ENCODE peak calls at places on chromosomes 3 and 15, in ten cellular contexts. One of them, this sample, is unnamed.

GRCh38 chr15:62896380-62896866 is 146.1 kb upstream of the TPM1 start:
- DNase-seq in RCC 7860: peak; percentile 65
- DNase-seq in body of pancreas: no peak
- DNase-seq in SHP77: no peak
- DNase-seq in HT1080: peak; percentile 81
- DNase-seq in endothelial cell of umbilical vein: no peak
- DNase-seq in GM12878: no peak
- DNase-seq in esophagus squamous epithelium: no peak
- DNase-seq in NCI-H2081 treated with DMSO at 0.1 percent for 48 hours: no peak
- DNase-seq in ecto neural progenitor cell: no peak
- DNase-seq in this sample: no peak

GRCh38 chr3:66858656-66859381 is 139.3 kb upstream of the KBTBD8 start:
- DNase-seq in HT1080: peak; percentile 46
- DNase-seq in RCC 7860: peak; percentile 16
- DNase-seq in esophagus squamous epithelium: no peak
- DNase-seq in SHP77: no peak
- DNase-seq in NCI-H2081 treated with DMSO at 0.1 percent for 48 hours: no peak
- DNase-seq in GM12878: no peak
- DNase-seq in endothelial cell of umbilical vein: no peak
- DNase-seq in body of pancreas: no peak
- DNase-seq in ecto neural progenitor cell: peak; percentile 63
- DNase-seq in this sample: peak; percentile 0

GRCh38 chr3:51673181-51673801 is 2.2 kb downstream of the TEX264 start:
- DNase-seq in RCC 7860: no peak
- DNase-seq in SHP77: no peak
- DNase-seq in HT1080: no peak
- DNase-seq in body of pancreas: no peak
- DNase-seq in NCI-H2081 treated with DMSO at 0.1 percent for 48 hours: no peak
- DNase-seq in endothelial cell of umbilical vein: no peak
- DNase-seq in ecto neural progenitor cell: no peak
- DNase-seq in esophagus squamous epithelium: no peak
- DNase-seq in GM12878: no peak
- DNase-seq in this sample: peak; percentile 52

GRCh38 chr3:39362812-39363211 is 20.4 kb upstream of the SLC25A38 start:
- DNase-seq in body of pancreas: no peak
- DNase-seq in GM12878: no peak
- DNase-seq in HT1080: no peak
- DNase-seq in endothelial cell of umbilical vein: no peak
- DNase-seq in SHP77: no peak
- DNase-seq in NCI-H2081 treated with DMSO at 0.1 percent for 48 hours: no peak
- DNase-seq in esophagus squamous epithelium: no peak
- DNase-seq in ecto neural progenitor cell: no peak
- DNase-seq in RCC 7860: no peak
- DNase-seq in this sample: no peak

GRCh38 chr3:40672861-40673260 is 148.1 kb downstream of the ZNF621 start:
- DNase-seq in SHP77: no peak
- DNase-seq in GM12878: no peak
- DNase-seq in body of pancreas: no peak
- DNase-seq in RCC 7860: no peak
- DNase-seq in ecto neural progenitor cell: no peak
- DNase-seq in HT1080: no peak
- DNase-seq in esophagus squamous epithelium: no peak
- DNase-seq in NCI-H2081 treated with DMSO at 0.1 percent for 48 hours: no peak
- DNase-seq in endothelial cell of umbilical vein: no peak
- DNase-seq in this sample: no peak

GRCh38 chr3:123289336-123290106 is 87.8 kb downstream of the SEC22A start:
- DNase-seq in HT1080: no peak
- DNase-seq in esophagus squamous epithelium: no peak
- DNase-seq in endothelial cell of umbilical vein: no peak
- DNase-seq in SHP77: no peak
- DNase-seq in GM12878: no peak
- DNase-seq in body of pancreas: no peak
- DNase-seq in NCI-H2081 treated with DMSO at 0.1 percent for 48 hours: no peak
- DNase-seq in RCC 7860: no peak
- DNase-seq in ecto neural progenitor cell: peak; percentile 27
- DNase-seq in this sample: no peak

GRCh38 chr3:50028336-50028735 is 60.4 kb upstream of the RBM5 start:
- DNase-seq in body of pancreas: no peak
- DNase-seq in endothelial cell of umbilical vein: peak; percentile 58
- DNase-seq in ecto neural progenitor cell: no peak
- DNase-seq in esophagus squamous epithelium: no peak
- DNase-seq in GM12878: no peak
- DNase-seq in NCI-H2081 treated with DMSO at 0.1 percent for 48 hours: no peak
- DNase-seq in RCC 7860: peak; percentile 69
- DNase-seq in SHP77: no peak
- DNase-seq in HT1080: no peak
- DNase-seq in this sample: no peak

GRCh38 chr15:67543348-67543718 is 830 bp downstream of the MAP2K5 start:
- DNase-seq in ecto neural progenitor cell: no peak
- DNase-seq in RCC 7860: no peak
- DNase-seq in esophagus squamous epithelium: no peak
- DNase-seq in HT1080: no peak
- DNase-seq in endothelial cell of umbilical vein: peak; percentile 25
- DNase-seq in body of pancreas: peak; percentile 37
- DNase-seq in NCI-H2081 treated with DMSO at 0.1 percent for 48 hours: no peak
- DNase-seq in SHP77: no peak
- DNase-seq in GM12878: no peak
- DNase-seq in this sample: no peak

GRCh38 chr15:88142141-88142540 is 114.4 kb downstream of the NTRK3 start:
- DNase-seq in NCI-H2081 treated with DMSO at 0.1 percent for 48 hours: no peak
- DNase-seq in SHP77: no peak
- DNase-seq in body of pancreas: no peak
- DNase-seq in endothelial cell of umbilical vein: no peak
- DNase-seq in esophagus squamous epithelium: no peak
- DNase-seq in RCC 7860: no peak
- DNase-seq in HT1080: no peak
- DNase-seq in GM12878: no peak
- DNase-seq in ecto neural progenitor cell: no peak
- DNase-seq in this sample: no peak

GRCh38 chr3:164360738-164361376 is 717.4 kb downstream of the SI start:
- DNase-seq in SHP77: no peak
- DNase-seq in ecto neural progenitor cell: no peak
- DNase-seq in GM12878: no peak
- DNase-seq in body of pancreas: no peak
- DNase-seq in esophagus squamous epithelium: no peak
- DNase-seq in RCC 7860: no peak
- DNase-seq in NCI-H2081 treated with DMSO at 0.1 percent for 48 hours: no peak
- DNase-seq in HT1080: peak; percentile 43
- DNase-seq in endothelial cell of umbilical vein: no peak
- DNase-seq in this sample: no peak

GRCh38 chr3:112378989-112379692 is 46.2 kb downstream of the CD200 start:
- DNase-seq in GM12878: no peak
- DNase-seq in ecto neural progenitor cell: no peak
- DNase-seq in esophagus squamous epithelium: no peak
- DNase-seq in NCI-H2081 treated with DMSO at 0.1 percent for 48 hours: no peak
- DNase-seq in SHP77: no peak
- DNase-seq in body of pancreas: no peak
- DNase-seq in endothelial cell of umbilical vein: no peak
- DNase-seq in RCC 7860: peak; percentile 25
- DNase-seq in HT1080: peak; percentile 66
- DNase-seq in this sample: no peak

GRCh38 chr3:183981990-183982658 is 35.6 kb downstream of the ABCC5 start:
- DNase-seq in esophagus squamous epithelium: no peak
- DNase-seq in GM12878: no peak
- DNase-seq in ecto neural progenitor cell: no peak
- DNase-seq in NCI-H2081 treated with DMSO at 0.1 percent for 48 hours: no peak
- DNase-seq in endothelial cell of umbilical vein: no peak
- DNase-seq in HT1080: no peak
- DNase-seq in SHP77: no peak
- DNase-seq in RCC 7860: no peak
- DNase-seq in body of pancreas: no peak
- DNase-seq in this sample: no peak

GRCh38 chr3:166663194-166663593 is 716.9 kb downstream of the ZBBX start:
- DNase-seq in esophagus squamous epithelium: no peak
- DNase-seq in ecto neural progenitor cell: no peak
- DNase-seq in GM12878: no peak
- DNase-seq in endothelial cell of umbilical vein: no peak
- DNase-seq in RCC 7860: no peak
- DNase-seq in NCI-H2081 treated with DMSO at 0.1 percent for 48 hours: no peak
- DNase-seq in HT1080: peak; percentile 98
- DNase-seq in body of pancreas: no peak
- DNase-seq in SHP77: no peak
- DNase-seq in this sample: no peak

GRCh38 chr3:152319256-152319655 is 50.5 kb downstream of the MBNL1 start:
- DNase-seq in HT1080: no peak
- DNase-seq in RCC 7860: no peak
- DNase-seq in body of pancreas: no peak
- DNase-seq in NCI-H2081 treated with DMSO at 0.1 percent for 48 hours: no peak
- DNase-seq in GM12878: no peak
- DNase-seq in esophagus squamous epithelium: no peak
- DNase-seq in ecto neural progenitor cell: no peak
- DNase-seq in endothelial cell of umbilical vein: peak; percentile 37
- DNase-seq in SHP77: no peak
- DNase-seq in this sample: no peak

GRCh38 chr3:143627336-143627735 is 220.9 kb downstream of the SLC9A9 start:
- DNase-seq in GM12878: no peak
- DNase-seq in RCC 7860: peak; percentile 19
- DNase-seq in ecto neural progenitor cell: no peak
- DNase-seq in NCI-H2081 treated with DMSO at 0.1 percent for 48 hours: no peak
- DNase-seq in HT1080: peak; percentile 18
- DNase-seq in endothelial cell of umbilical vein: no peak
- DNase-seq in SHP77: no peak
- DNase-seq in body of pancreas: no peak
- DNase-seq in esophagus squamous epithelium: no peak
- DNase-seq in this sample: no peak

GRCh38 chr3:152241142-152242067 is 27.3 kb upstream of the MBNL1 start:
- DNase-seq in endothelial cell of umbilical vein: peak; percentile 57
- DNase-seq in RCC 7860: no peak
- DNase-seq in body of pancreas: no peak
- DNase-seq in NCI-H2081 treated with DMSO at 0.1 percent for 48 hours: no peak
- DNase-seq in esophagus squamous epithelium: no peak
- DNase-seq in GM12878: no peak
- DNase-seq in HT1080: peak; percentile 69
- DNase-seq in SHP77: no peak
- DNase-seq in ecto neural progenitor cell: no peak
- DNase-seq in this sample: no peak

GRCh38 chr3:144241381-144241780 is 269.8 kb downstream of the DIPK2A start:
- DNase-seq in NCI-H2081 treated with DMSO at 0.1 percent for 48 hours: no peak
- DNase-seq in SHP77: no peak
- DNase-seq in esophagus squamous epithelium: no peak
- DNase-seq in endothelial cell of umbilical vein: no peak
- DNase-seq in ecto neural progenitor cell: no peak
- DNase-seq in body of pancreas: no peak
- DNase-seq in GM12878: no peak
- DNase-seq in HT1080: no peak
- DNase-seq in RCC 7860: no peak
- DNase-seq in this sample: no peak

GRCh38 chr15:89365457-89366055 is 30.9 kb upstream of the POLG start:
- DNase-seq in RCC 7860: no peak
- DNase-seq in ecto neural progenitor cell: no peak
- DNase-seq in endothelial cell of umbilical vein: no peak
- DNase-seq in GM12878: no peak
- DNase-seq in SHP77: no peak
- DNase-seq in NCI-H2081 treated with DMSO at 0.1 percent for 48 hours: no peak
- DNase-seq in HT1080: no peak
- DNase-seq in body of pancreas: no peak
- DNase-seq in esophagus squamous epithelium: no peak
- DNase-seq in this sample: no peak

GRCh38 chr3:128524374-128525299 is 31.6 kb upstream of the GATA2 start:
- DNase-seq in esophagus squamous epithelium: no peak
- DNase-seq in SHP77: no peak
- DNase-seq in endothelial cell of umbilical vein: no peak
- DNase-seq in RCC 7860: no peak
- DNase-seq in GM12878: no peak
- DNase-seq in body of pancreas: no peak
- DNase-seq in NCI-H2081 treated with DMSO at 0.1 percent for 48 hours: no peak
- DNase-seq in HT1080: no peak
- DNase-seq in ecto neural progenitor cell: peak; percentile 41
- DNase-seq in this sample: no peak

GRCh38 chr15:57160823-57161560 is 215.3 kb upstream of the CGNL1 start:
- DNase-seq in GM12878: no peak
- DNase-seq in HT1080: peak; percentile 47
- DNase-seq in body of pancreas: no peak
- DNase-seq in SHP77: no peak
- DNase-seq in endothelial cell of umbilical vein: no peak
- DNase-seq in ecto neural progenitor cell: no peak
- DNase-seq in RCC 7860: peak; percentile 48
- DNase-seq in esophagus squamous epithelium: no peak
- DNase-seq in NCI-H2081 treated with DMSO at 0.1 percent for 48 hours: no peak
- DNase-seq in this sample: no peak

GRCh38 chr3:197878427-197878826 is 71.6 kb upstream of the RPL35A start:
- DNase-seq in SHP77: no peak
- DNase-seq in endothelial cell of umbilical vein: no peak
- DNase-seq in RCC 7860: no peak
- DNase-seq in esophagus squamous epithelium: no peak
- DNase-seq in ecto neural progenitor cell: no peak
- DNase-seq in NCI-H2081 treated with DMSO at 0.1 percent for 48 hours: no peak
- DNase-seq in HT1080: no peak
- DNase-seq in body of pancreas: no peak
- DNase-seq in GM12878: peak; percentile 12
- DNase-seq in this sample: no peak

GRCh38 chr3:45226206-45226915 is at the start of gene TMEM158:
- DNase-seq in HT1080: peak; percentile 68
- DNase-seq in ecto neural progenitor cell: peak; percentile 87
- DNase-seq in NCI-H2081 treated with DMSO at 0.1 percent for 48 hours: no peak
- DNase-seq in GM12878: no peak
- DNase-seq in RCC 7860: peak; percentile 22
- DNase-seq in SHP77: peak; percentile 21
- DNase-seq in body of pancreas: peak; percentile 87
- DNase-seq in endothelial cell of umbilical vein: peak; percentile 40
- DNase-seq in esophagus squamous epithelium: no peak
- DNase-seq in this sample: peak; percentile 77

GRCh38 chr3:72273615-72274014 is 488.7 kb upstream of the PROK2 start:
- DNase-seq in endothelial cell of umbilical vein: no peak
- DNase-seq in NCI-H2081 treated with DMSO at 0.1 percent for 48 hours: no peak
- DNase-seq in GM12878: no peak
- DNase-seq in RCC 7860: no peak
- DNase-seq in SHP77: no peak
- DNase-seq in ecto neural progenitor cell: peak; percentile 58
- DNase-seq in body of pancreas: no peak
- DNase-seq in HT1080: peak; percentile 28
- DNase-seq in esophagus squamous epithelium: no peak
- DNase-seq in this sample: no peak

GRCh38 chr3:158792709-158793108 is 9.1 kb upstream of the MFSD1 start:
- DNase-seq in ecto neural progenitor cell: no peak
- DNase-seq in endothelial cell of umbilical vein: no peak
- DNase-seq in SHP77: no peak
- DNase-seq in esophagus squamous epithelium: no peak
- DNase-seq in NCI-H2081 treated with DMSO at 0.1 percent for 48 hours: no peak
- DNase-seq in HT1080: peak; percentile 77
- DNase-seq in RCC 7860: peak; percentile 82
- DNase-seq in body of pancreas: no peak
- DNase-seq in GM12878: no peak
- DNase-seq in this sample: no peak